ENCODE peak calls at places on chromosomes 16 and 17, in four cellular contexts. U, E, D and H are unnamed samples.

GRCh38 chr17:44066204-44066930 is at the start of gene LSM12:
- DNase-seq in D (peak), E (peak), U (peak), H (peak)

GRCh38 chr16:24525970-24526559 is 13.3 kb upstream of the RBBP6 start:
- DNase-seq in U (no peak), D (no peak), E (no peak), H (no peak)

GRCh38 chr16:20380782-20381181 is 23.8 kb downstream of the PDILT start:
- DNase-seq in U (no peak), E (no peak), D (no peak), H (no peak)

GRCh38 chr17:1605681-1606351 is 22.8 kb downstream of the SLC43A2 start:
- DNase-seq in D (no peak), E (no peak), U (no peak), H (no peak)

GRCh38 chr16:18846416-18846815 is 45.1 kb upstream of the ARL6IP1 start:
- DNase-seq in D (no peak), U (no peak), E (no peak), H (no peak)

GRCh38 chr17:34892864-34893263 is 68.4 kb downstream of the CCT6B start:
- DNase-seq in E (no peak), U (peak), D (peak), H (no peak)

GRCh38 chr17:52758481-52758880 is 600.0 kb upstream of the CA10 start:
- DNase-seq in U (no peak), D (no peak), E (no peak), H (no peak)

GRCh38 chr16:6704306-6704705 is 628.3 kb upstream of the RBFOX1 start:
- DNase-seq in D (no peak), U (no peak), E (no peak), H (no peak)

GRCh38 chr17:35028531-35029262 is 34.8 kb downstream of the RFFL start:
- DNase-seq in D (no peak), E (no peak), U (no peak), H (peak)

GRCh38 chr17:3965123-3965800 is 1.0 kb upstream of the ATP2A3 start:
- DNase-seq in U (no peak), E (peak), D (peak), H (no peak)

GRCh38 chr17:19248923-19249574 is 11.9 kb downstream of the EPN2 start:
- DNase-seq in E (no peak), D (no peak), U (no peak), H (peak)

GRCh38 chr17:43125967-43126910 is 1.1 kb upstream of the BRCA1 start:
- DNase-seq in E (no peak), D (peak), U (no peak), H (no peak)

GRCh38 chr17:66373944-66374817 is 71.8 kb downstream of the PRKCA start:
- DNase-seq in D (peak), U (no peak), E (no peak), H (no peak)

GRCh38 chr16:64092284-64092683 is 1029.6 kb downstream of the CDH11 start:
- DNase-seq in U (no peak), D (no peak), E (no peak), H (peak)

GRCh38 chr17:47423406-47424295 is 99.9 kb downstream of the EFCAB13 start:
- DNase-seq in U (peak), D (no peak), E (no peak), H (no peak)
- TF ChIP-seq CHD1 in U (no peak), D (no peak), E (no peak), H (no peak)

GRCh38 chr17:78637146-78637545 is 60.0 kb upstream of the DNAH17 start:
- DNase-seq in U (no peak), D (no peak), E (no peak), H (no peak)

GRCh38 chr17:78641243-78641642 is 64.0 kb upstream of the DNAH17 start:
- DNase-seq in E (no peak), U (no peak), D (no peak), H (no peak)

GRCh38 chr17:78634154-78634553 is 57.0 kb upstream of the DNAH17 start:
- DNase-seq in D (no peak), E (no peak), U (no peak), H (no peak)

GRCh38 chr17:78640700-78641099 is 63.5 kb upstream of the DNAH17 start:
- DNase-seq in E (no peak), U (no peak), D (no peak), H (no peak)

DNA sequence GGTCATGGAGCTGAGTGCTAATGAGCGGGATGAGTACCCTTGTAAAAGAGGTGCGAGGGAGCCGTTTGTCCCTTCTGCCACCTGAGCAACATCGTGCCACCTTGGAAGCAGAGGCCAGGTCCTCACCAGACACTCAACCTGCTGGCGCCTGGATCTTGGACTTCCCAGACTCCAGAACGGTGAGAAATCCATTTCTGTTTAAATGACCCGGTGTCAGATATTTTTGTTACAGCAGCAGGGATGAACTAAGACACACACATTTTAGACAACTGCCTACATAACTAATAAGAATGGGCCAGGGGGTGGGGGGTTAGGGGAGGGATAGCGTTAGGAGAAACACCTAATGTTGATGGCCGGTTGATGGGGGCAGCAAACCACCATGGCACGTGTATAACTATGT is 60.4 kb upstream of the DNAH17 start:
- DNase-seq in D (no peak), U (no peak), E (no peak), H (no peak)
- TF ChIP-seq CHD1 in D (no peak), U (no peak), E (no peak), H (no peak)

GRCh38 chr16:59042296-59042695 is 308.2 kb upstream of the GOT2 start:
- DNase-seq in E (no peak), D (no peak), U (no peak), H (no peak)
- TF ChIP-seq CHD1 in E (no peak), D (no peak), U (no peak), H (no peak)

DNA sequence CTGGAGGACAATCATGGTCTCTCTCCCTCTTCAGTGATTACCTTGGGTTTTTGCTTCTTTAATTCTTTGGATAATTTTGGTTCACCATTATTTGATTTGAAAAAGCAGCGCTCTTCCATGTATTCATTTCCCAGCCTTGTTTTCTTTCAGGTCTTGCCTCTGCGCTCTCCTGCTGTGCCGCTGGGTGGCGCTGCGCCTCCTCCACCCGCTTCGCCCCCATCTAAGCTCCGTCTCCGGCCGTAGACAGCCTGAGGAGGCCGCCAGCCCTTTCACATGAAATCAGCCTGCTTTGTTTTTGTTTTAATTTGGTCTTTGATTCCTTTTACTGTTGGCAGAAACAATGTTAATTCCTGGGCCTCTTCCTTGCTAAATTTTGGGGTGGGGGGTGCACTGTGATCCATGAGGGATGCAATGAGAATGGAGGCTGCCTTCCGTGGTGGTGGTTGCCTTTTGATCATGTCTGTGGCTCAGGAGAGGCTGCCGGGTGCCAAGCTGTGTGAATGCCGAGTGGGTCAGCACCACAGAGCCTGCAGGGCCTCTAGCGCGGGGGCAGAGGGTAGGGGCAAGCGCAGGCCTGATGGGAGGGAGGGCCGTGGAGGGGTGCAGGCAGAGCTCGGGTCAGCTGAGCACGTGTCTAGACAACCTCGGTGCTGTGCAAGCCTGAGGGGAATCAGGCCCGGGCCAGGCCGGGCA is 64.1 kb downstream of the PLD6 start:
- DNase-seq in U (no peak), E (no peak), D (peak), H (peak)
- TF ChIP-seq CHD1 in U (no peak), E (no peak), D (no peak), H (no peak)

GRCh38 chr17:28599311-28600184 is 723 bp upstream of the SPAG5 start:
- DNase-seq in U (no peak), E (peak), D (peak), H (peak)
- TF ChIP-seq CHD1 in U (no peak), E (no peak), D (no peak), H (peak)

GRCh38 chr16:13463619-13464018 is 456.3 kb upstream of the ERCC4 start:
- DNase-seq in E (no peak), U (no peak), D (no peak), H (no peak)
- TF ChIP-seq CHD1 in E (no peak), U (no peak), D (no peak), H (no peak)